ENCODE peak calls at places on chromosomes 12 and 14, in ten cellular contexts. C, D, V, Z, Q, I, N, F, H and X are unnamed samples.

GRCh38 chr12:11482955-11483354 is 87.6 kb upstream of the PRB2 start:
- DNase-seq in C (no peak), D (no peak), V (peak), Z (no peak), Q (peak), I (peak), N (no peak), F (no peak), H (no peak), X (no peak)

GRCh38 chr12:121060149-121061001 is 21.3 kb upstream of the OASL start:
- DNase-seq in C (peak), D (peak), V (peak), Z (no peak), Q (peak), I (peak), N (peak), F (peak), H (no peak), X (no peak)

GRCh38 chr12:58408516-58408915 is 467.1 kb downstream of the ATP23 start:
- DNase-seq in C (no peak), D (no peak), V (peak), Z (no peak), Q (no peak), I (peak), N (no peak), F (no peak), H (no peak), X (no peak)

GRCh38 chr14:91140672-91141071 is 26.8 kb downstream of the DGLUCY start:
- DNase-seq in C (peak), D (peak), V (peak), Z (no peak), Q (no peak), I (no peak), N (no peak), F (peak), H (no peak), X (no peak)

GRCh38 chr12:12881495-12881894 is 9.9 kb upstream of the GPRC5A start:
- DNase-seq in C (peak), D (peak), V (peak), Z (no peak), Q (no peak), I (peak), N (no peak), F (no peak), H (no peak), X (no peak)

GRCh38 chr12:7068994-7069346 is 8.5 kb downstream of the C1S start:
- DNase-seq in C (no peak), D (no peak), V (no peak), Z (no peak), Q (no peak), I (no peak), N (no peak), F (no peak), H (no peak), X (peak)

GRCh38 chr12:122147514-122148290 is 26.3 kb downstream of the IL31 start:
- DNase-seq in C (no peak), D (no peak), V (no peak), Z (no peak), Q (no peak), I (no peak), N (no peak), F (no peak), H (no peak), X (no peak)

GRCh38 chr12:15897433-15897832 is 13.7 kb upstream of the DERA start:
- DNase-seq in C (no peak), D (no peak), V (peak), Z (no peak), Q (no peak), I (peak), N (no peak), F (no peak), H (no peak), X (no peak)

GRCh38 chr14:63276492-63277342 is 42.0 kb downstream of the GPHB5 start:
- DNase-seq in C (peak), D (peak), V (peak), Z (no peak), Q (no peak), I (peak), N (no peak), F (peak), H (peak), X (no peak)

GRCh38 chr12:87008785-87009184 is 752.6 kb upstream of the MGAT4C start:
- DNase-seq in C (no peak), D (no peak), V (no peak), Z (no peak), Q (no peak), I (no peak), N (no peak), F (no peak), H (no peak), X (no peak)

GRCh38 chr14:58414845-58415244 is 12.5 kb downstream of the TIMM9 start:
- DNase-seq in C (peak), D (no peak), V (peak), Z (no peak), Q (no peak), I (no peak), N (no peak), F (no peak), H (no peak), X (no peak)

GRCh38 chr12:106345739-106346138 is 11.8 kb upstream of the POLR3B start:
- DNase-seq in C (peak), D (peak), V (peak), Z (no peak), Q (peak), I (peak), N (no peak), F (no peak), H (no peak), X (no peak)

GRCh38 chr12:71840226-71840847 is 778 bp downstream of the TBC1D15 start:
- DNase-seq in C (peak), D (peak), V (peak), Z (no peak), Q (peak), I (peak), N (no peak), F (peak), H (no peak), X (no peak)

GRCh38 chr12:11958216-11959091 is 112.3 kb upstream of the BCL2L14 start:
- DNase-seq in C (no peak), D (peak), V (peak), Z (no peak), Q (peak), I (peak), N (peak), F (peak), H (peak), X (no peak)

GRCh38 chr12:106142591-106143261 is 4.0 kb upstream of the NUAK1 start:
- DNase-seq in C (no peak), D (no peak), V (no peak), Z (no peak), Q (no peak), I (no peak), N (no peak), F (no peak), H (no peak), X (no peak)

GRCh38 chr12:100868487-100868886 is 73.9 kb downstream of the ANO4 start:
- DNase-seq in C (no peak), D (peak), V (peak), Z (no peak), Q (no peak), I (peak), N (no peak), F (no peak), H (no peak), X (no peak)

GRCh38 chr12:52636189-52636588 is 15.8 kb downstream of the KRT2 start:
- DNase-seq in C (no peak), D (no peak), V (no peak), Z (no peak), Q (no peak), I (no peak), N (no peak), F (peak), H (no peak), X (no peak)

GRCh38 chr12:44589697-44590096 is 286.4 kb downstream of the NELL2 start:
- DNase-seq in C (no peak), D (no peak), V (peak), Z (no peak), Q (no peak), I (no peak), N (no peak), F (no peak), H (peak), X (no peak)

GRCh38 chr12:81617915-81618314 is 141.2 kb downstream of the PPFIA2 start:
- DNase-seq in C (no peak), D (no peak), V (no peak), Z (no peak), Q (no peak), I (no peak), N (no peak), F (no peak), H (no peak), X (no peak)

GRCh38 chr14:92217956-92218355 is 96.2 kb downstream of the CPSF2 start:
- DNase-seq in C (no peak), D (no peak), V (no peak), Z (no peak), Q (no peak), I (peak), N (no peak), F (no peak), H (no peak), X (no peak)

GRCh38 chr14:49623941-49624806 is 3.6 kb downstream of the MGAT2 start:
- DNase-seq in C (peak), D (no peak), V (peak), Z (no peak), Q (no peak), I (peak), N (no peak), F (no peak), H (no peak), X (no peak)

GRCh38 chr12:104576178-104576778 is 119.5 kb downstream of the CHST11 start:
- DNase-seq in C (no peak), D (no peak), V (no peak), Z (no peak), Q (no peak), I (no peak), N (no peak), F (no peak), H (no peak), X (no peak)

GRCh38 chr12:123131291-123131831 is 19.5 kb downstream of the PITPNM2 start:
- DNase-seq in C (no peak), D (no peak), V (peak), Z (no peak), Q (no peak), I (peak), N (no peak), F (no peak), H (no peak), X (no peak)

GRCh38 chr12:43407816-43408645 is 144.0 kb downstream of the ADAMTS20 start:
- DNase-seq in C (no peak), D (no peak), V (no peak), Z (no peak), Q (no peak), I (peak), N (no peak), F (no peak), H (no peak), X (no peak)

GRCh38 chr12:61513972-61514371 is 746.2 kb upstream of the USP15 start:
- DNase-seq in C (no peak), D (no peak), V (no peak), Z (no peak), Q (no peak), I (no peak), N (no peak), F (no peak), H (no peak), X (no peak)

GRCh38 chr12:68934392-68934791 is 1.4 kb upstream of the CPM start:
- DNase-seq in C (no peak), D (no peak), V (no peak), Z (no peak), Q (no peak), I (no peak), N (no peak), F (no peak), H (no peak), X (no peak)

GRCh38 chr12:123109319-123109772 is 41.5 kb downstream of the PITPNM2 start:
- DNase-seq in C (no peak), D (peak), V (no peak), Z (no peak), Q (no peak), I (no peak), N (no peak), F (no peak), H (no peak), X (no peak)

GRCh38 chr12:98221243-98221808 is 294.1 kb upstream of the TMPO start:
- DNase-seq in C (no peak), D (no peak), V (no peak), Z (no peak), Q (no peak), I (no peak), N (no peak), F (no peak), H (no peak), X (no peak)

GRCh38 chr12:13044859-13045384 is 741 bp downstream of the FAM234B start:
- DNase-seq in C (no peak), D (peak), V (peak), Z (no peak), Q (no peak), I (no peak), N (no peak), F (no peak), H (no peak), X (no peak)

GRCh38 chr12:107560194-107560905 is 125.2 kb upstream of the PWP1 start:
- DNase-seq in C (no peak), D (no peak), V (no peak), Z (no peak), Q (no peak), I (no peak), N (no peak), F (no peak), H (no peak), X (peak)

GRCh38 chr12:14775652-14776020 is 27.6 kb downstream of the WBP11 start:
- DNase-seq in C (no peak), D (peak), V (peak), Z (no peak), Q (no peak), I (peak), N (no peak), F (no peak), H (no peak), X (no peak)

GRCh38 chr12:75526655-75527511 is 15.5 kb upstream of the KRR1 start:
- DNase-seq in C (peak), D (peak), V (peak), Z (no peak), Q (peak), I (peak), N (no peak), F (peak), H (peak), X (no peak)

GRCh38 chr12:119117936-119118335 is 60.8 kb upstream of the HSPB8 start:
- DNase-seq in C (no peak), D (no peak), V (no peak), Z (no peak), Q (no peak), I (no peak), N (no peak), F (no peak), H (no peak), X (no peak)

GRCh38 chr12:43676183-43676813 is 82.3 kb downstream of the PUS7L start:
- DNase-seq in C (peak), D (peak), V (peak), Z (no peak), Q (no peak), I (no peak), N (no peak), F (peak), H (no peak), X (no peak)

GRCh38 chr14:103811189-103811588 is 36.2 kb downstream of the PPP1R13B start:
- DNase-seq in C (no peak), D (no peak), V (no peak), Z (no peak), Q (no peak), I (no peak), N (no peak), F (no peak), H (no peak), X (no peak)

GRCh38 chr12:96989916-96990315 is 82.9 kb downstream of the NEDD1 start:
- DNase-seq in C (peak), D (peak), V (peak), Z (no peak), Q (no peak), I (no peak), N (no peak), F (peak), H (no peak), X (no peak)

GRCh38 chr12:130169924-130170323 is 7.7 kb downstream of the FZD10 start:
- DNase-seq in C (no peak), D (no peak), V (no peak), Z (no peak), Q (no peak), I (no peak), N (no peak), F (no peak), H (no peak), X (no peak)

GRCh38 chr12:49287876-49288275 is 7.1 kb upstream of the PRPH start:
- DNase-seq in C (no peak), D (no peak), V (no peak), Z (no peak), Q (no peak), I (no peak), N (no peak), F (no peak), H (no peak), X (no peak)

GRCh38 chr12:76883151-76883550 is 4.3 kb upstream of the CSRP2 start:
- DNase-seq in C (no peak), D (peak), V (peak), Z (no peak), Q (no peak), I (peak), N (no peak), F (no peak), H (peak), X (no peak)

GRCh38 chr12:120316798-120317257 is 10.8 kb downstream of the PLA2G1B start:
- DNase-seq in C (peak), D (no peak), V (no peak), Z (no peak), Q (no peak), I (no peak), N (no peak), F (no peak), H (no peak), X (no peak)